ENCODE peak calls at places on chromosomes 11 and 22, in eight cellular contexts. R, F, K, V, L, E, Q and T are unnamed samples.

GRCh38 chr22:39496131-39496838 is 5.8 kb upstream of the MIEF1 start:
- DNase-seq in R (peak; percentile 83), F (peak; percentile 49), K (peak; percentile 57), V (peak; percentile 93), L (peak; percentile 22), E (peak; percentile 81), Q (peak; percentile 49), T (peak; percentile 49)

GRCh38 chr11:19419021-19419750 is 178.4 kb upstream of the E2F8 start:
- DNase-seq in R (no peak), F (no peak), K (peak; percentile 50), V (no peak), L (no peak), E (no peak), Q (no peak), T (no peak)

GRCh38 chr11:61334434-61335354 is 1.7 kb downstream of the TKFC start:
- DNase-seq in R (no peak), F (no peak), K (no peak), V (no peak), L (peak; percentile 14), E (peak; percentile 76), Q (no peak), T (no peak)

GRCh38 chr11:134725939-134726639 is 314.0 kb upstream of the B3GAT1 start:
- DNase-seq in R (no peak), F (no peak), K (no peak), V (peak; percentile 31), L (no peak), E (no peak), Q (no peak), T (no peak)

GRCh38 chr11:131099013-131099412 is 182.7 kb upstream of the SNX19 start:
- DNase-seq in R (no peak), F (no peak), K (no peak), V (no peak), L (no peak), E (no peak), Q (no peak), T (no peak)

GRCh38 chr11:23539556-23539955 is 679.3 kb upstream of the CCDC179 start:
- DNase-seq in R (no peak), F (no peak), K (no peak), V (no peak), L (no peak), E (no peak), Q (no peak), T (no peak)

GRCh38 chr11:117468888-117469287 is 141.2 kb downstream of the CEP164 start:
- DNase-seq in R (no peak), F (no peak), K (no peak), V (no peak), L (no peak), E (no peak), Q (no peak), T (no peak)

GRCh38 chr11:10139656-10140055 is 154.4 kb downstream of the SBF2 start:
- DNase-seq in R (no peak), F (no peak), K (no peak), V (no peak), L (peak; percentile 16), E (no peak), Q (no peak), T (no peak)

GRCh38 chr11:108394744-108395284 is 72.5 kb downstream of the C11orf65 start:
- DNase-seq in R (no peak), F (no peak), K (no peak), V (no peak), L (no peak), E (no peak), Q (no peak), T (no peak)

GRCh38 chr11:8335683-8336082 is 72.0 kb upstream of the LMO1 start:
- DNase-seq in R (no peak), F (no peak), K (no peak), V (no peak), L (no peak), E (no peak), Q (no peak), T (no peak)

GRCh38 chr22:44360686-44361381 is 48.1 kb upstream of the SHISAL1 start:
- DNase-seq in R (no peak), F (no peak), K (peak; percentile 97), V (no peak), L (no peak), E (peak; percentile 29), Q (peak; percentile 43), T (no peak)

GRCh38 chr11:2804701-2805387 is 80.7 kb downstream of the CDKN1C start:
- DNase-seq in R (no peak), F (no peak), K (no peak), V (no peak), L (no peak), E (peak; percentile 18), Q (no peak), T (no peak)

GRCh38 chr11:9150944-9151343 is 59.5 kb upstream of the SCUBE2 start:
- DNase-seq in R (no peak), F (no peak), K (no peak), V (no peak), L (no peak), E (no peak), Q (no peak), T (no peak)

GRCh38 chr11:34855021-34855753 is 61.0 kb downstream of the APIP start:
- DNase-seq in R (no peak), F (no peak), K (no peak), V (no peak), L (no peak), E (no peak), Q (no peak), T (no peak)

GRCh38 chr11:125433454-125434121 is 62.5 kb downstream of the FEZ1 start:
- DNase-seq in R (peak; percentile 65), F (no peak), K (peak; percentile 70), V (peak; percentile 88), L (no peak), E (peak; percentile 38), Q (no peak), T (no peak)

GRCh38 chr11:16154715-16155396 is 201.5 kb downstream of the SOX6 start:
- DNase-seq in R (no peak), F (no peak), K (no peak), V (no peak), L (peak; percentile 12), E (no peak), Q (no peak), T (no peak)

GRCh38 chr22:47033648-47034000 is 271.2 kb downstream of the TBC1D22A start:
- DNase-seq in R (no peak), F (no peak), K (no peak), V (no peak), L (no peak), E (no peak), Q (no peak), T (no peak)

GRCh38 chr22:17945156-17945850 is 79.1 kb downstream of the MICAL3 start:
- DNase-seq in R (no peak), F (no peak), K (no peak), V (no peak), L (no peak), E (peak; percentile 41), Q (no peak), T (no peak)

GRCh38 chr11:34616830-34617504 is 3.9 kb upstream of the EHF start:
- DNase-seq in R (no peak), F (no peak), K (no peak), V (no peak), L (no peak), E (no peak), Q (no peak), T (no peak)

GRCh38 chr11:65293909-65294381 is 20.7 kb upstream of the CDC42EP2 start:
- DNase-seq in R (no peak), F (no peak), K (no peak), V (peak; percentile 62), L (no peak), E (no peak), Q (no peak), T (no peak)

GRCh38 chr11:19524171-19524671 is 188.4 kb upstream of the NAV2 start:
- DNase-seq in R (no peak), F (no peak), K (no peak), V (peak; percentile 82), L (no peak), E (no peak), Q (no peak), T (no peak)

GRCh38 chr11:6926208-6927029 is at the start of gene ZNF215:
- DNase-seq in R (peak; percentile 83), F (no peak), K (peak; percentile 96), V (peak; percentile 35), L (peak; percentile 82), E (peak; percentile 56), Q (peak; percentile 76), T (peak; percentile 42)

GRCh38 chr22:46066691-46067090 is 83.6 kb upstream of the PPARA start:
- DNase-seq in R (no peak), F (no peak), K (no peak), V (no peak), L (peak; percentile 55), E (peak; percentile 11), Q (peak; percentile 43), T (no peak)

GRCh38 chr11:95262994-95263764 is 32.2 kb upstream of the SESN3 start:
- DNase-seq in R (no peak), F (no peak), K (no peak), V (no peak), L (no peak), E (no peak), Q (no peak), T (no peak)

GRCh38 chr11:19291064-19291463 is 50.3 kb upstream of the E2F8 start:
- DNase-seq in R (no peak), F (no peak), K (no peak), V (no peak), L (no peak), E (no peak), Q (no peak), T (no peak)

GRCh38 chr22:20316217-20316843 is 3.5 kb downstream of the DGCR6L start:
- DNase-seq in R (no peak), F (no peak), K (no peak), V (no peak), L (no peak), E (no peak), Q (no peak), T (peak; percentile 19)

GRCh38 chr11:85941380-85941973 is 86.3 kb downstream of the CCDC83 start:
- DNase-seq in R (peak; percentile 57), F (no peak), K (peak; percentile 60), V (peak; percentile 77), L (no peak), E (peak; percentile 68), Q (peak; percentile 31), T (no peak)

GRCh38 chr11:69674267-69674885 is 777 bp downstream of the LTO1 start:
- DNase-seq in R (no peak), F (no peak), K (no peak), V (no peak), L (no peak), E (peak; percentile 73), Q (no peak), T (no peak)

GRCh38 chr11:94171693-94172440 is 43.2 kb downstream of the PANX1 start:
- DNase-seq in R (peak; percentile 46), F (peak; percentile 17), K (no peak), V (peak; percentile 38), L (peak; percentile 14), E (peak; percentile 22), Q (peak; percentile 44), T (no peak)